ENCODE peak calls at places on chromosomes 7 and 10, in six cellular contexts. F is ovary; Q is stimulated activated CD4-positive, alpha-beta T cell treated with anti-CD3 and anti-CD28 coated beads, Interleukin-12 subunit alpha, Interleukin-12 subunit beta, amount 100 ng/mL, for 24 hours; M is epithelial cell of prostate; U is memory B cell; C is right atrium auricular region. V is an unnamed sample.

GRCh38 chr7:100567751-100568175 is 5.9 kb downstream of the SAP25 start:
- DNase-seq in F (no peak), C (no peak), U (no peak), M (no peak), Q (no peak), V (no peak)

GRCh38 chr10:111391146-111391545 is 314.3 kb downstream of the ADRA2A start:
- DNase-seq in F (no peak), M (no peak), Q (no peak), U (no peak), C (no peak), V (no peak)

GRCh38 chr10:13890233-13890616 is 303.5 kb downstream of the PRPF18 start:
- DNase-seq in U (no peak), C (no peak), F (no peak), M (no peak), Q (no peak), V (no peak)

GRCh38 chr7:54986716-54987115 is 32.1 kb upstream of the EGFR start:
- DNase-seq in U (no peak), Q (no peak), F (no peak), M (no peak), C (no peak), V (no peak)

GRCh38 chr7:17962652-17963051 is 22.4 kb upstream of the SNX13 start:
- DNase-seq in F (no peak), M (no peak), U (no peak), C (no peak), Q (no peak), V (no peak)

GRCh38 chr10:9603972-9604371 is 1413.7 kb upstream of the CELF2 start:
- DNase-seq in M (no peak), U (no peak), Q (no peak), F (no peak), C (no peak), V (no peak)

GRCh38 chr10:43200538-43201390 is 62.5 kb downstream of the CSGALNACT2 start:
- DNase-seq in U (no peak), Q (no peak), M (no peak), F (no peak), C (no peak), V (peak)

GRCh38 chr10:70650104-70650503 is 22.2 kb upstream of the ADAMTS14 start:
- DNase-seq in C (no peak), M (no peak), Q (no peak), U (no peak), F (no peak), V (no peak)

GRCh38 chr10:49037187-49037586 is 78.1 kb downstream of the VSTM4 start:
- DNase-seq in C (no peak), F (no peak), Q (no peak), M (no peak), U (no peak), V (no peak)

GRCh38 chr7:151717415-151717814 is 159.5 kb downstream of the PRKAG2 start:
- DNase-seq in F (no peak), U (no peak), M (no peak), C (no peak), Q (no peak), V (no peak)

GRCh38 chr10:5033061-5033770 is 29.6 kb upstream of the AKR1C2 start:
- DNase-seq in Q (no peak), M (no peak), F (no peak), C (no peak), U (no peak), V (no peak)

GRCh38 chr7:151086802-151087246 is 549 bp downstream of the AGAP3 start:
- DNase-seq in F (peak), U (peak), M (no peak), Q (no peak), C (no peak), V (peak)

GRCh38 chr7:86733783-86734182 is 90.1 kb downstream of the GRM3 start:
- DNase-seq in F (no peak), Q (no peak), M (no peak), C (no peak), U (no peak), V (no peak)

GRCh38 chr10:112985701-112986510 is 35.9 kb downstream of the TCF7L2 start:
- DNase-seq in U (no peak), F (no peak), Q (no peak), C (no peak), M (no peak), V (no peak)

GRCh38 chr7:3760696-3761095 is 459.6 kb downstream of the SDK1 start:
- DNase-seq in Q (no peak), C (no peak), U (no peak), F (no peak), M (no peak), V (no peak)

GRCh38 chr7:142711722-142712616 is 37.3 kb upstream of the PRSS1 start:
- DNase-seq in C (no peak), Q (no peak), U (no peak), F (no peak), M (no peak), V (peak)

GRCh38 chr7:30816291-30817059 is 45.3 kb downstream of the MINDY4 start:
- DNase-seq in F (no peak), U (no peak), Q (no peak), C (no peak), M (no peak), V (no peak)

GRCh38 chr10:108515821-108516220 is 1351.3 kb upstream of the SORCS1 start:
- DNase-seq in U (no peak), M (no peak), C (no peak), F (no peak), Q (no peak), V (no peak)

GRCh38 chr7:26153823-26154783 is 2.1 kb downstream of the NFE2L3 start:
- DNase-seq in U (no peak), Q (no peak), F (no peak), C (no peak), M (no peak), V (no peak)

GRCh38 chr7:93914581-93915066 is 6.9 kb upstream of the GNG11 start:
- DNase-seq in F (no peak), C (no peak), M (no peak), U (no peak), Q (no peak), V (no peak)

GRCh38 chr7:141649865-141650499 is 52.0 kb downstream of the DENND11 start:
- DNase-seq in C (peak), Q (no peak), F (peak), U (peak), M (no peak), V (peak)

GRCh38 chr10:110808123-110808522 is 63.6 kb upstream of the PDCD4 start:
- DNase-seq in C (no peak), U (no peak), M (no peak), Q (no peak), F (no peak), V (no peak)

GRCh38 chr10:101495324-101495925 is 92.6 kb downstream of the POLL start:
- DNase-seq in F (no peak), U (no peak), C (no peak), M (no peak), Q (no peak), V (no peak)

GRCh38 chr7:42587826-42588225 is 324.0 kb downstream of the C7orf25 start:
- DNase-seq in U (no peak), F (no peak), M (no peak), Q (no peak), C (no peak), V (no peak)

GRCh38 chr10:104766341-104766740 is 125.3 kb downstream of the SORCS3 start:
- DNase-seq in C (no peak), U (no peak), F (no peak), Q (no peak), M (peak), V (no peak)

GRCh38 chr7:79740076-79740475 is 286.6 kb upstream of the MAGI2 start:
- DNase-seq in U (no peak), M (no peak), Q (no peak), F (no peak), C (no peak), V (no peak)

GRCh38 chr10:129945941-129946760 is 17.9 kb downstream of the EBF3 start:
- DNase-seq in C (no peak), U (no peak), M (no peak), F (peak), Q (no peak), V (no peak)

GRCh38 chr7:47663239-47663638 is 81.3 kb upstream of the TNS3 start:
- DNase-seq in U (no peak), M (no peak), C (no peak), Q (no peak), F (no peak), V (no peak)

GRCh38 chr10:86946215-86947170 is 10.9 kb downstream of the MMRN2 start:
- DNase-seq in U (no peak), Q (no peak), M (no peak), C (peak), F (peak), V (no peak)

GRCh38 chr10:45452743-45453452 is 78.9 kb downstream of the ALOX5 start:
- DNase-seq in M (no peak), U (no peak), F (no peak), Q (no peak), C (peak), V (no peak)

GRCh38 chr10:76830218-76830617 is 807.4 kb downstream of the KCNMA1 start:
- DNase-seq in Q (no peak), M (no peak), C (no peak), F (no peak), U (no peak), V (no peak)

GRCh38 chr10:68826764-68827591 is at the start of gene STOX1:
- DNase-seq in U (peak), M (no peak), Q (peak), F (peak), C (no peak), V (peak)

GRCh38 chr7:44196450-44196872 is 4.3 kb upstream of the YKT6 start:
- DNase-seq in M (no peak), U (peak), C (no peak), Q (no peak), F (no peak), V (no peak)

GRCh38 chr10:42976353-42977031 is 100.4 kb upstream of the RET start:
- DNase-seq in F (no peak), C (no peak), U (no peak), Q (no peak), M (no peak), V (no peak)

GRCh38 chr7:4739528-4739992 is 35.9 kb upstream of the AP5Z1 start:
- DNase-seq in F (peak), C (peak), Q (no peak), M (no peak), U (no peak), V (no peak)

GRCh38 chr10:21503580-21503979 is 21.9 kb downstream of the SKIDA1 start:
- DNase-seq in F (no peak), U (no peak), Q (no peak), M (no peak), C (no peak), V (no peak)

GRCh38 chr10:61935085-61935484 is 33.6 kb downstream of the ARID5B start:
- DNase-seq in Q (no peak), C (no peak), M (no peak), F (no peak), U (no peak), V (no peak)

GRCh38 chr7:129825554-129826267 is 127.0 kb downstream of the UBE2H start:
- DNase-seq in F (peak), C (peak), Q (peak), M (no peak), U (peak), V (peak)

GRCh38 chr7:128104109-128104742 is 73.0 kb upstream of the LRRC4 start:
- DNase-seq in C (no peak), Q (no peak), F (peak), M (no peak), U (peak), V (peak)

GRCh38 chr10:109914966-109915365 is 8.3 kb downstream of the XPNPEP1 start:
- DNase-seq in C (no peak), Q (no peak), F (no peak), U (no peak), M (peak), V (no peak)